ENCODE peak calls at places on chromosomes 3 and 15, in four cellular contexts. One of them, this sample, is unnamed.
A peak's percentile ranks its signal among the peaks of the same experiment; 100 is the strongest.

GRCh38 chr3:21392521-21392920 is 358.5 kb downstream of the ZNF385D start:
- DNase-seq in neuronal stem cell: no peak
- DNase-seq in IMR-90: no peak
- DNase-seq in mesenchymal stem cell: no peak
- DNase-seq in this sample: no peak

GRCh38 chr3:172516318-172517214 is 6.7 kb downstream of the TNFSF10 start:
- DNase-seq in neuronal stem cell: no peak
- DNase-seq in IMR-90: peak; percentile 94
- DNase-seq in mesenchymal stem cell: peak; percentile 48
- DNase-seq in this sample: no peak

GRCh38 chr3:158337007-158337608 is 227.2 kb downstream of the RSRC1 start:
- DNase-seq in neuronal stem cell: no peak
- DNase-seq in mesenchymal stem cell: no peak
- DNase-seq in IMR-90: no peak
- DNase-seq in this sample: no peak

GRCh38 chr3:168212664-168213255 is 117.0 kb upstream of the GOLIM4 start:
- DNase-seq in mesenchymal stem cell: no peak
- DNase-seq in IMR-90: no peak
- DNase-seq in neuronal stem cell: no peak
- DNase-seq in this sample: no peak

GRCh38 chr3:122921791-122922651 is 105.5 kb downstream of the SEMA5B start:
- DNase-seq in mesenchymal stem cell: no peak
- DNase-seq in neuronal stem cell: peak; percentile 15
- DNase-seq in IMR-90: no peak
- DNase-seq in this sample: peak; percentile 49

GRCh38 chr3:56323986-56324420 is 144.3 kb downstream of the ERC2 start:
- DNase-seq in mesenchymal stem cell: peak; percentile 96
- DNase-seq in neuronal stem cell: peak; percentile 24
- DNase-seq in IMR-90: peak; percentile 49
- DNase-seq in this sample: no peak

GRCh38 chr3:150227839-150228238 is 180.3 kb upstream of the TSC22D2 start:
- DNase-seq in mesenchymal stem cell: peak; percentile 83
- DNase-seq in IMR-90: peak; percentile 69
- DNase-seq in neuronal stem cell: peak; percentile 88
- DNase-seq in this sample: no peak

GRCh38 chr3:123405021-123405420 is 43.9 kb downstream of the ADCY5 start:
- DNase-seq in neuronal stem cell: no peak
- DNase-seq in mesenchymal stem cell: no peak
- DNase-seq in IMR-90: no peak
- DNase-seq in this sample: no peak

GRCh38 chr3:111072016-111072891 is 638 bp downstream of the NECTIN3 start:
- DNase-seq in mesenchymal stem cell: peak; percentile 58
- DNase-seq in neuronal stem cell: no peak
- DNase-seq in IMR-90: peak; percentile 25
- DNase-seq in this sample: peak; percentile 36

GRCh38 chr3:41684802-41685740 is 276.8 kb downstream of the ULK4 start:
- DNase-seq in IMR-90: no peak
- DNase-seq in neuronal stem cell: no peak
- DNase-seq in mesenchymal stem cell: no peak
- DNase-seq in this sample: peak; percentile 64

GRCh38 chr3:173275740-173276139 is 121.8 kb upstream of the NLGN1 start:
- DNase-seq in neuronal stem cell: no peak
- DNase-seq in mesenchymal stem cell: no peak
- DNase-seq in IMR-90: no peak
- DNase-seq in this sample: no peak

GRCh38 chr3:110731148-110731547 is 340.5 kb upstream of the NECTIN3 start:
- DNase-seq in mesenchymal stem cell: no peak
- DNase-seq in IMR-90: no peak
- DNase-seq in neuronal stem cell: no peak
- DNase-seq in this sample: no peak

GRCh38 chr15:52351206-52351907 is 55.8 kb upstream of the MYO5C start:
- DNase-seq in IMR-90: no peak
- DNase-seq in mesenchymal stem cell: no peak
- DNase-seq in neuronal stem cell: no peak
- DNase-seq in this sample: no peak

GRCh38 chr15:45458746-45459403 is 63.7 kb downstream of the SLC30A4 start:
- DNase-seq in neuronal stem cell: peak; percentile 70
- DNase-seq in mesenchymal stem cell: peak; percentile 57
- DNase-seq in IMR-90: peak; percentile 37
- DNase-seq in this sample: peak; percentile 75

GRCh38 chr3:159028706-159029105 is 226.9 kb downstream of the MFSD1 start:
- DNase-seq in neuronal stem cell: no peak
- DNase-seq in IMR-90: no peak
- DNase-seq in mesenchymal stem cell: no peak
- DNase-seq in this sample: no peak

GRCh38 chr3:28449398-28449797 is 100.8 kb upstream of the AZI2 start:
- DNase-seq in IMR-90: no peak
- DNase-seq in neuronal stem cell: no peak
- DNase-seq in mesenchymal stem cell: no peak
- DNase-seq in this sample: no peak

GRCh38 chr3:99641984-99642383 is 3.6 kb downstream of the COL8A1 start:
- DNase-seq in IMR-90: no peak
- DNase-seq in mesenchymal stem cell: no peak
- DNase-seq in neuronal stem cell: no peak
- DNase-seq in this sample: no peak

GRCh38 chr15:40256642-40257235 is 17.9 kb downstream of the PAK6 start:
- DNase-seq in IMR-90: peak; percentile 43
- DNase-seq in mesenchymal stem cell: peak; percentile 94
- DNase-seq in neuronal stem cell: no peak
- DNase-seq in this sample: peak; percentile 74

GRCh38 chr3:79414821-79415220 is 353.0 kb downstream of the ROBO1 start:
- DNase-seq in neuronal stem cell: no peak
- DNase-seq in IMR-90: peak; percentile 39
- DNase-seq in mesenchymal stem cell: peak; percentile 55
- DNase-seq in this sample: peak; percentile 27

GRCh38 chr15:65110676-65111292 is 4.2 kb downstream of the UBAP1L start:
- DNase-seq in neuronal stem cell: no peak
- DNase-seq in IMR-90: peak; percentile 92
- DNase-seq in mesenchymal stem cell: peak; percentile 82
- DNase-seq in this sample: no peak

GRCh38 chr15:58666957-58667356 is 82.5 kb downstream of the ADAM10 start:
- DNase-seq in neuronal stem cell: no peak
- DNase-seq in IMR-90: peak; percentile 62
- DNase-seq in mesenchymal stem cell: peak; percentile 64
- DNase-seq in this sample: peak; percentile 48

GRCh38 chr3:62277470-62277869 is 95.9 kb downstream of the FEZF2 start:
- DNase-seq in mesenchymal stem cell: no peak
- DNase-seq in IMR-90: no peak
- DNase-seq in neuronal stem cell: no peak
- DNase-seq in this sample: no peak

GRCh38 chr3:136694321-136694720 is 57.9 kb downstream of the STAG1 start:
- DNase-seq in mesenchymal stem cell: no peak
- DNase-seq in IMR-90: no peak
- DNase-seq in neuronal stem cell: no peak
- DNase-seq in this sample: no peak

GRCh38 chr3:44058022-44058867 is 183.4 kb upstream of the TOPAZ1 start:
- DNase-seq in neuronal stem cell: no peak
- DNase-seq in mesenchymal stem cell: peak; percentile 31
- DNase-seq in IMR-90: peak; percentile 28
- DNase-seq in this sample: peak; percentile 16

GRCh38 chr3:107065094-107065861 is 312.0 kb upstream of the CCDC54 start:
- DNase-seq in mesenchymal stem cell: no peak
- DNase-seq in neuronal stem cell: no peak
- DNase-seq in IMR-90: no peak
- DNase-seq in this sample: no peak

GRCh38 chr3:48594431-48595049 is 589 bp downstream of the COL7A1 start:
- DNase-seq in mesenchymal stem cell: peak; percentile 43
- DNase-seq in neuronal stem cell: no peak
- DNase-seq in IMR-90: peak; percentile 19
- DNase-seq in this sample: no peak

GRCh38 chr15:89376441-89376840 is 41.8 kb upstream of the POLG start:
- DNase-seq in IMR-90: no peak
- DNase-seq in mesenchymal stem cell: no peak
- DNase-seq in neuronal stem cell: no peak
- DNase-seq in this sample: no peak

GRCh38 chr3:152386208-152386607 is 117.5 kb downstream of the MBNL1 start:
- DNase-seq in mesenchymal stem cell: no peak
- DNase-seq in IMR-90: no peak
- DNase-seq in neuronal stem cell: no peak
- DNase-seq in this sample: no peak

GRCh38 chr15:39622660-39623549 is 42.0 kb downstream of the THBS1 start:
- DNase-seq in neuronal stem cell: no peak
- DNase-seq in IMR-90: no peak
- DNase-seq in mesenchymal stem cell: peak; percentile 3
- DNase-seq in this sample: no peak

GRCh38 chr15:64892850-64893403 is 18.8 kb upstream of the ANKDD1A start:
- DNase-seq in mesenchymal stem cell: no peak
- DNase-seq in neuronal stem cell: no peak
- DNase-seq in IMR-90: no peak
- DNase-seq in this sample: no peak

GRCh38 chr3:39501982-39502837 is 34.7 kb downstream of the MOBP start:
- DNase-seq in neuronal stem cell: no peak
- DNase-seq in IMR-90: no peak
- DNase-seq in mesenchymal stem cell: no peak
- DNase-seq in this sample: no peak

GRCh38 chr3:39501059-39501458 is 33.6 kb downstream of the MOBP start:
- DNase-seq in IMR-90: no peak
- DNase-seq in mesenchymal stem cell: no peak
- DNase-seq in neuronal stem cell: no peak
- DNase-seq in this sample: no peak

GRCh38 chr3:39506863-39507262 is 39.4 kb downstream of the MOBP start:
- DNase-seq in IMR-90: no peak
- DNase-seq in neuronal stem cell: no peak
- DNase-seq in mesenchymal stem cell: no peak
- DNase-seq in this sample: no peak

GRCh38 chr3:39502838-39503145 is 35.3 kb downstream of the MOBP start:
- DNase-seq in IMR-90: no peak
- DNase-seq in neuronal stem cell: no peak
- DNase-seq in mesenchymal stem cell: no peak
- DNase-seq in this sample: no peak

GRCh38 chr3:39505866-39506738 is 38.6 kb downstream of the MOBP start:
- DNase-seq in mesenchymal stem cell: no peak
- DNase-seq in neuronal stem cell: no peak
- DNase-seq in IMR-90: peak; percentile 2
- DNase-seq in this sample: no peak
- H2BK5ac ChIP-seq in mesenchymal stem cell: no peak overlapping the region
- H2BK5ac ChIP-seq in neuronal stem cell: no peak overlapping the region
- H2BK5ac ChIP-seq in IMR-90: no peak overlapping the region
- H2BK5ac ChIP-seq in this sample: no peak overlapping the region

DNA sequence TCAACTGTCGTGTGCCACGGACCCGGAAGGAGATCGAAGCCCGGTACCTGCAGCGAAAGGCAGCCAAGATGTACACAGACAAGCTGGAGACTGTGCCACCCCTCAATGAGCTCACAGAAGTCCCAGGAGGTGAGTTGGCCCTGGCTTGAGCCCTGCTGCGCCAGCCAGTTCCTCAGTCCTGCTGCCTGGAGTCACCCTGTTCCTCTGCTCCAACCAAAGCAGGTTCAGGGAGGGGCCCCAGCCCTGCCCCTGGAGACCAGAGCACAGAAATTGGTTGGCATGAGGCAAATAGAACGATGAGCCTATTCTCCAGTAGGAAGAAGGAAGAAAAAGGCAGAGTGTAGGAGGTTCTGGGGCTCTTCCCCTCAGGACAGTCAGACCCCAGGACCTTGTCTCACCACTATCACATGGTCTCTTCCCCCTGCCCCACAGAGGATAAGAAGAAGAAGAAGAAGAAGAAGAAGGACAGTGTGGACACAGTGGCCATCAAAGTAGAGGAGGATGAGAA is 8.0 kb downstream of the TMIE start:
- DNase-seq in mesenchymal stem cell: no peak
- DNase-seq in neuronal stem cell: no peak
- DNase-seq in IMR-90: no peak
- DNase-seq in this sample: no peak
- H2BK5ac ChIP-seq in mesenchymal stem cell: no peak overlapping the region
- H2BK5ac ChIP-seq in neuronal stem cell: no peak overlapping the region
- H2BK5ac ChIP-seq in IMR-90: no peak overlapping the region
- H2BK5ac ChIP-seq in this sample: no peak overlapping the region

GRCh38 chr3:104835376-104835775 is 531.3 kb upstream of the ALCAM start:
- DNase-seq in neuronal stem cell: no peak
- DNase-seq in IMR-90: no peak
- DNase-seq in mesenchymal stem cell: no peak
- DNase-seq in this sample: no peak
- H2BK5ac ChIP-seq in neuronal stem cell: no peak overlapping the region
- H2BK5ac ChIP-seq in IMR-90: no peak overlapping the region
- H2BK5ac ChIP-seq in mesenchymal stem cell: no peak overlapping the region
- H2BK5ac ChIP-seq in this sample: no peak overlapping the region

DNA sequence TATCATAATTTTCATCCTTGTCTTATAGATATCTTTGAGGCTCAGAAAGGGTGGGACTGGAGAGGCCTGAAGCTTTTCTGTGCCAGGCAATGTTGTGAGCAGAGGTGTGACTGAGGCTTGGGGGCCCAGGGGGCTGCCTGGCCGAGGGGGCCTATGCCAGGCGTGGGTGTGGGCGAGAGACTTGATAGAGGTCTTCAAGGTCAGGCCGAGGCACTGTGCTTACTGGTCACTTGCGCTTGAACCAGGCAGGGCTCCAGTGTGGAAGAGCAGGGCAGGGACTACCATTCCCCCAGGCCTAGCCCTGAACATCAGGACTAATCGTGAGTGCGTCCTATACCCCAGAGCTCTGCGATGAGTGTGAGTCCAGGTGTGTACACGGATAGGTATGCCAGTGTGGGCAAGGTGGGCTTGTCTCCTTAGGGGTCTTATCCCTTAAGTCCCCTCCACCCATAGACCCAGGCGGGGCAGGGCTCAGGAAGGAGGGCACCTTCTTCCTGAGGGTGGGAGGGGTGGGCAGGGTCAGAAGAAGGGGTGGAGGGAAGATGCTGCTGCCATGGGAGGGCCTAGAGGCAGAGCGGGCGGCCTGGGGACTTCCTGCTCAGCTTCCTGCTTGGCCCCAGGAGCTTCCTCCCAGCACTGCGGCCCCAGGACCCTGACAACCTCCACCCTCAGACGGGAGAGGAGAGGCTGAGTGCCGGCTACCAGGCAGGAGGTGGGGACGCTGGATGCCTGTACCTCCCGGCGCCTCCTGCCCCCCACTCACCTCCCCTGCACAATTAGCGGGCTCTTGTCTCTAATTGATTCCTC is 84.7 kb downstream of the LINGO1 start:
- DNase-seq in mesenchymal stem cell: no peak
- DNase-seq in neuronal stem cell: no peak
- DNase-seq in IMR-90: no peak
- DNase-seq in this sample: no peak
- H2BK5ac ChIP-seq in mesenchymal stem cell: no peak overlapping the region
- H2BK5ac ChIP-seq in neuronal stem cell: no peak overlapping the region
- H2BK5ac ChIP-seq in IMR-90: no peak overlapping the region
- H2BK5ac ChIP-seq in this sample: no peak overlapping the region